ENCODE peak calls at places on chromosomes 11 and 22, in four cellular contexts. S is OCI-LY7, M is PC-3, Z is GM23338. K is an unnamed sample.

GRCh38 chr22:24445481-24446290 is 18.3 kb downstream of the ADORA2A start:
- DNase-seq in S (no peak), M (no peak), Z (no peak), K (no peak)

GRCh38 chr11:58591659-58592058 is 12.8 kb downstream of the ZFP91 start:
- DNase-seq in S (no peak), M (no peak), Z (no peak), K (no peak)

GRCh38 chr11:12164061-12165014 is 53.9 kb downstream of the MICAL2 start:
- DNase-seq in S (no peak), M (peak; percentile 96), Z (peak; percentile 16), K (no peak)

GRCh38 chr22:29071261-29072045 is 1.4 kb upstream of the KREMEN1 start:
- DNase-seq in S (no peak), M (peak; percentile 20), Z (peak; percentile 91), K (no peak)

GRCh38 chr11:67408437-67409200 is 4.7 kb downstream of the TBC1D10C start:
- DNase-seq in S (no peak), M (no peak), Z (no peak), K (no peak)

GRCh38 chr11:15819679-15820286 is 536.6 kb downstream of the SOX6 start:
- DNase-seq in S (peak; percentile 33), M (peak; percentile 52), Z (peak; percentile 76), K (no peak)

GRCh38 chr11:126357969-126358762 is 2.7 kb downstream of the ST3GAL4 start:
- DNase-seq in S (no peak), M (no peak), Z (no peak), K (peak; percentile 24)

GRCh38 chr11:124402326-124402922 is 3.6 kb upstream of the OR8B3 start:
- DNase-seq in S (peak; percentile 65), M (peak; percentile 95), Z (peak; percentile 84), K (peak; percentile 75)

GRCh38 chr11:70409437-70409836 is 11.1 kb downstream of the CTTN start:
- DNase-seq in S (no peak), M (no peak), Z (no peak), K (no peak)

GRCh38 chr11:101523193-101523592 is 60.6 kb downstream of the TRPC6 start:
- DNase-seq in S (peak; percentile 60), M (no peak), Z (no peak), K (no peak)

GRCh38 chr22:33242078-33242477 is 183.9 kb upstream of the SYN3 start:
- DNase-seq in S (no peak), M (no peak), Z (no peak), K (no peak)

GRCh38 chr11:17410606-17411379 is 22.3 kb upstream of the KCNJ11 start:
- DNase-seq in S (no peak), M (no peak), Z (no peak), K (no peak)

GRCh38 chr11:61567286-61568061 is 13.4 kb downstream of the SYT7 start:
- DNase-seq in S (peak; percentile 74), M (peak; percentile 81), Z (peak; percentile 92), K (peak; percentile 86)

GRCh38 chr11:111983187-111983986 is 41.8 kb upstream of the DLAT start:
- DNase-seq in S (no peak), M (peak; percentile 63), Z (peak; percentile 96), K (peak; percentile 36)

GRCh38 chr11:111937859-111938258 is 716 bp downstream of the DIXDC1 start:
- DNase-seq in S (no peak), M (no peak), Z (peak; percentile 36), K (no peak)

GRCh38 chr22:49620666-49621065 is 207.0 kb downstream of the BRD1 start:
- DNase-seq in S (no peak), M (no peak), Z (no peak), K (no peak)

GRCh38 chr22:50531546-50532352 is 1.9 kb upstream of the TYMP start:
- DNase-seq in S (peak; percentile 72), M (peak; percentile 43), Z (peak; percentile 76), K (peak; percentile 76)

GRCh38 chr22:46753360-46753759 is 9.1 kb upstream of the TBC1D22A start:
- DNase-seq in S (no peak), M (no peak), Z (no peak), K (no peak)

GRCh38 chr11:24739637-24740036 is 242.8 kb downstream of the LUZP2 start:
- DNase-seq in S (no peak), M (no peak), Z (no peak), K (no peak)

GRCh38 chr11:66957971-66958231 is 282 bp downstream of the PC start:
- DNase-seq in S (no peak), M (no peak), Z (peak; percentile 68), K (no peak)

GRCh38 chr11:94128171-94128745 is 383 bp upstream of the PANX1 start:
- DNase-seq in S (peak; percentile 58), M (no peak), Z (peak; percentile 63), K (no peak)

GRCh38 chr11:64204464-64204989 is 2.0 kb upstream of the FERMT3 start:
- DNase-seq in S (peak; percentile 85), M (peak; percentile 98), Z (peak; percentile 93), K (peak; percentile 93)

GRCh38 chr22:32044913-32045312 is 1.9 kb downstream of the SLC5A1 start:
- DNase-seq in S (no peak), M (peak; percentile 30), Z (no peak), K (no peak)

GRCh38 chr11:18791175-18792065 is at the start of gene PTPN5:
- DNase-seq in S (no peak), M (no peak), Z (peak; percentile 75), K (no peak)

GRCh38 chr11:69948256-69949141 is 129.3 kb upstream of the FGF3 start:
- DNase-seq in S (no peak), M (peak; percentile 98), Z (peak; percentile 55), K (peak; percentile 96)

GRCh38 chr11:118791961-118792578 is 1.1 kb upstream of the DDX6 start:
- DNase-seq in S (peak; percentile 65), M (peak; percentile 12), Z (peak; percentile 51), K (no peak)

GRCh38 chr11:10236850-10237249 is 57.2 kb downstream of the SBF2 start:
- DNase-seq in S (no peak), M (no peak), Z (no peak), K (no peak)

GRCh38 chr22:36010090-36010489 is 18.5 kb downstream of the RBFOX2 start:
- DNase-seq in S (no peak), M (no peak), Z (peak; percentile 88), K (no peak)

GRCh38 chr11:116262370-116262769 is 510.4 kb downstream of the BUD13 start:
- DNase-seq in S (no peak), M (no peak), Z (no peak), K (no peak)

GRCh38 chr11:47254381-47254780 is 3.4 kb upstream of the NR1H3 start:
- DNase-seq in S (no peak), M (no peak), Z (no peak), K (no peak)

GRCh38 chr22:19224985-19225384 is 46.4 kb upstream of the SLC25A1 start:
- DNase-seq in S (no peak), M (no peak), Z (no peak), K (no peak)

GRCh38 chr11:17861036-17861755 is 126.6 kb downstream of the KCNC1 start:
- DNase-seq in S (no peak), M (no peak), Z (no peak), K (no peak)

GRCh38 chr11:117823941-117824420 is 563 bp downstream of the FXYD2 start:
- DNase-seq in S (no peak), M (no peak), Z (no peak), K (no peak)

GRCh38 chr11:26551186-26551801 is 20.8 kb downstream of the MUC15 start:
- DNase-seq in S (no peak), M (peak; percentile 12), Z (no peak), K (no peak)

GRCh38 chr11:44611687-44612437 is 46.4 kb downstream of the CD82 start:
- DNase-seq in S (peak; percentile 23), M (no peak), Z (no peak), K (no peak)

DNA sequence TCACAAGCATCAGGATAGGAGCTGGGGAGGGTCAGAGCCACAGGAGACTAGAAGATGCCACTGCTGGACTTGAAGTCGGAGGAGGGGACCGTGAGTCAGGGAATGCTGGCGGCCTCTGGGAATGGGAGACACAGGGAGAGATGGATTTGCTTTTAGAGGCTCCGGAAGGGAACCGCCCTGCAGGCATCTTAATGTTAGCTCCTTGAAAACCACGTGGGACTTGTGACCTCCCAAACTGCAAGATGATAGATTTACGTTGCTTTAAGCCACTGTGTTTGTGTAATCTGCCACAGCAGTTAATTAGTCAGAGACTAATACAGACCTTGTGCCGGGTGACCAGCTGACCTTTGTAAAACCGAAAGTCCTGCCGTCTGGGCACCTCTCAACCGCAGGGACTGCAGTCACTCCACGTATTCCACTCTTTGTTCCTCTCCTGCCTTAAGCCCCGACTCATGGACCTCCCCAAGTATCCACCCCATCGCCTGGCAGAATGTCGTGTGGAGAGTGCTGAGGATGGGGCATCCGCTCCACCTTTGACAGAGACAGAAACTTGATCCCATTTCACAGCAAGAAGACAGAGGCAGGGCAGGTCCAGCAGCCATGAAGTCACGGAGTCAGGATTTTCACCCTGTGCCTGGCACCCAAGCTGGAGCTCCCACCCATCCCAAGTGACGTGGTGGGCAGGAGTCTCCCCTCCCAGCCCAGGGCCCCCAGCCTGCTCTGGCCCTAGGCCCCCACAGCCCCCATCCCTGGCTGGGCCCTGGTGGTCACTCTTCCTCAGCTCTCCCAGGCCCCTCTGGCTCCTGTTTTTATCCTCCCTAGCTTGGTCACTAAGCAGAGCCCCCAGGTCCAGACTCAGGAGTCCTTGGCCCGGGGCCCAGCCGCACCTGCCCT is 19.4 kb upstream of the CTSD start:
- DNase-seq in S (no peak), M (peak; percentile 56), Z (no peak), K (no peak)
- H2AFZ ChIP-seq in S (no peak overlapping the region), M (peak overlapping the region; percentile 70), Z (peak overlapping the region; percentile 32), K (no peak overlapping the region)

DNA sequence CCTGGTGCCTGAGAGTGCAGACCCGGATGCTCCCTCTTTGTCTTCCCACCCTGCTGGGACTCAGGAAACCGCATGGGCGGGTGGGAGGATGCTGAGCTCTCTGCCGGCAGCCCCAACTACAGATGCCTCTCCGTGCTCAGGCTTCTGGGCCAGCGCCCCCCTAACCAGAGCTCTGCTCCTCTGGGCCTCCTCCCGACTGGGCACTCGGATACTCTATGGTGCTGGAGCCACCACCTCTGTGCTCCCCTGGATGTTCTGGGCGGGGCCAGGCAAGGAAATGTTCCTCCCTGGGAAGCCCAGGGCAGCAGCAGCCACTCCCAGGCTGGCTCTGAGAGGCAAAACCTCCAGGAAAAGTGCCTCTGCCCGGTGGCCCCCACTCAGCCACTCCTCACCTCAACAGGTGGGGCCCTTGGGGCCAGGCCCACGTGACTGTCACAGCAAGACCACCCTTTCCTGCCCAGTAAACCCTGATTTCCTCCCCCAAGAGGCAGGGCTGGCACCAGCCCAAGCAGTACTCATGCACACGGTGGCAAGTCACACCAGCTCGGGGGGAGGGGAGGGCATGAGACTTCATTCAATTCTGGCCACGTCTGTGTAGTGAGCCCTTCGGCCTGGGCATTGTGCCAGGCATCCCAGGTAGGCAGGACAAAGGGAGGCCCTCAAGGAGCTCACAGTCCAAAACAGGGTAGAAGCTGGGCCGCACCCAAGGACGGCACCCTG is 54.7 kb upstream of the TCF20 start:
- DNase-seq in S (no peak), M (no peak), Z (no peak), K (peak; percentile 6)
- H3K9me2 ChIP-seq in S (no peaks in the 10 kb centered on the region), M (no peaks in the 10 kb centered on the region), Z (no peaks in the 10 kb centered on the region), K (no peaks in the 10 kb centered on the region)

GRCh38 chr11:92794783-92795182 is 174.7 kb upstream of the MTNR1B start:
- DNase-seq in S (no peak), M (no peak), Z (no peak), K (no peak)
- H2AFZ ChIP-seq in S (no peak overlapping the region), M (no peak overlapping the region), Z (no peak overlapping the region), K (no peak overlapping the region)

GRCh38 chr11:45641961-45642360 is 23.5 kb downstream of the CHST1 start:
- DNase-seq in S (no peak), M (no peak), Z (no peak), K (no peak)
- H3K9me2 ChIP-seq in S (no peaks in the 10 kb centered on the region), M (no peaks in the 10 kb centered on the region), Z (peaks cover 6% of the 10 kb centered on the region), K (no peaks in the 10 kb centered on the region)